ENCODE peak calls at places on chromosome 7, in five cellular contexts. H is Panc1, V is GM12891, A is HCT116, N is suprapubic skin. J is an unnamed sample.

GRCh38 chr7:154770962-154771361 is 232.0 kb downstream of the PAXIP1 start:
- DNase-seq in V (no peak), H (no peak), A (no peak), N (no peak), J (no peak)

GRCh38 chr7:153504288-153505075 is 547.7 kb upstream of the DPP6 start:
- DNase-seq in H (no peak), N (no peak), A (no peak), V (no peak), J (no peak)

GRCh38 chr7:114293289-114294012 is 121.2 kb upstream of the FOXP2 start:
- DNase-seq in H (no peak), V (no peak), A (no peak), N (no peak), J (no peak)

GRCh38 chr7:158256091-158256816 is 331.4 kb downstream of the PTPRN2 start:
- DNase-seq in A (no peak), V (no peak), N (peak; percentile 73), H (no peak), J (no peak)

GRCh38 chr7:98251251-98251843 is 685 bp downstream of the TECPR1 start:
- DNase-seq in N (no peak), H (no peak), A (no peak), V (no peak), J (peak; percentile 60)

GRCh38 chr7:103989200-103989784 is at the start of gene RELN:
- DNase-seq in H (no peak), N (no peak), V (peak; percentile 14), A (no peak), J (peak; percentile 19)

GRCh38 chr7:110839866-110840265 is 251.1 kb upstream of the LRRN3 start:
- DNase-seq in N (no peak), V (no peak), A (no peak), H (no peak), J (peak; percentile 25)

GRCh38 chr7:113742377-113742776 is 176.4 kb downstream of the PPP1R3A start:
- DNase-seq in A (no peak), H (no peak), N (no peak), V (no peak), J (no peak)

GRCh38 chr7:136956671-136957070 is 88.2 kb downstream of the CHRM2 start:
- DNase-seq in V (no peak), N (no peak), A (no peak), H (peak; percentile 7), J (peak; percentile 93)

GRCh38 chr7:116702046-116702445 is 30.1 kb downstream of the MET start:
- DNase-seq in N (no peak), H (no peak), V (no peak), A (no peak), J (no peak)

GRCh38 chr7:45239486-45239885 is 81.9 kb downstream of the RAMP3 start:
- DNase-seq in A (no peak), H (no peak), V (no peak), N (no peak), J (peak; percentile 56)

GRCh38 chr7:132077986-132078385 is 498.3 kb downstream of the PLXNA4 start:
- DNase-seq in V (no peak), H (no peak), N (no peak), A (no peak), J (no peak)

GRCh38 chr7:139522830-139523198 is 671 bp upstream of the CLEC2L start:
- DNase-seq in A (no peak), V (no peak), H (no peak), N (no peak), J (no peak)

GRCh38 chr7:79461660-79462059 is 8.2 kb upstream of the MAGI2 start:
- DNase-seq in A (no peak), N (no peak), V (no peak), H (no peak), J (peak; percentile 62)

GRCh38 chr7:142418316-142418715 is 160.5 kb upstream of the PRSS58 start:
- DNase-seq in N (no peak), V (no peak), H (no peak), A (no peak), J (no peak)

GRCh38 chr7:92631067-92631829 is 41.1 kb upstream of the FAM133B start:
- DNase-seq in A (no peak), N (no peak), H (no peak), V (no peak), J (no peak)

GRCh38 chr7:93307131-93307660 is 75.0 kb downstream of the VPS50 start:
- DNase-seq in N (no peak), V (no peak), A (no peak), H (no peak), J (no peak)

GRCh38 chr7:24665564-24666294 is 91.5 kb downstream of the GSDME start:
- DNase-seq in N (no peak), V (no peak), A (peak; percentile 27), H (peak; percentile 36), J (peak; percentile 66)

GRCh38 chr7:157682064-157682945 is 345.5 kb downstream of the DNAJB6 start:
- DNase-seq in V (no peak), N (peak; percentile 49), H (no peak), A (no peak), J (no peak)

GRCh38 chr7:151794508-151795167 is 82.3 kb downstream of the PRKAG2 start:
- DNase-seq in H (no peak), A (no peak), N (no peak), V (no peak), J (no peak)

GRCh38 chr7:147013820-147014219 is 897.2 kb downstream of the CNTNAP2 start:
- DNase-seq in V (no peak), A (no peak), N (no peak), H (no peak), J (no peak)

GRCh38 chr7:99665312-99665759 is 14.5 kb downstream of the CYP3A5 start:
- DNase-seq in N (no peak), V (no peak), H (no peak), A (no peak), J (no peak)

GRCh38 chr7:108134486-108134885 is 4.3 kb upstream of the LAMB4 start:
- DNase-seq in H (no peak), V (no peak), A (no peak), N (no peak), J (no peak)

GRCh38 chr7:92717982-92718716 is 118.2 kb downstream of the CDK6 start:
- DNase-seq in A (no peak), V (peak; percentile 13), H (no peak), N (no peak), J (peak; percentile 97)

GRCh38 chr7:72924417-72924747 is 513 bp upstream of the POM121 start:
- DNase-seq in H (no peak), N (no peak), V (no peak), A (no peak), J (no peak)

GRCh38 chr7:72919256-72919775 is 5.6 kb upstream of the POM121 start:
- DNase-seq in V (no peak), H (no peak), A (no peak), N (no peak), J (no peak)

GRCh38 chr7:72925546-72926120 is 738 bp downstream of the POM121 start:
- DNase-seq in A (no peak), N (no peak), H (no peak), V (no peak), J (peak; percentile 24)

DNA sequence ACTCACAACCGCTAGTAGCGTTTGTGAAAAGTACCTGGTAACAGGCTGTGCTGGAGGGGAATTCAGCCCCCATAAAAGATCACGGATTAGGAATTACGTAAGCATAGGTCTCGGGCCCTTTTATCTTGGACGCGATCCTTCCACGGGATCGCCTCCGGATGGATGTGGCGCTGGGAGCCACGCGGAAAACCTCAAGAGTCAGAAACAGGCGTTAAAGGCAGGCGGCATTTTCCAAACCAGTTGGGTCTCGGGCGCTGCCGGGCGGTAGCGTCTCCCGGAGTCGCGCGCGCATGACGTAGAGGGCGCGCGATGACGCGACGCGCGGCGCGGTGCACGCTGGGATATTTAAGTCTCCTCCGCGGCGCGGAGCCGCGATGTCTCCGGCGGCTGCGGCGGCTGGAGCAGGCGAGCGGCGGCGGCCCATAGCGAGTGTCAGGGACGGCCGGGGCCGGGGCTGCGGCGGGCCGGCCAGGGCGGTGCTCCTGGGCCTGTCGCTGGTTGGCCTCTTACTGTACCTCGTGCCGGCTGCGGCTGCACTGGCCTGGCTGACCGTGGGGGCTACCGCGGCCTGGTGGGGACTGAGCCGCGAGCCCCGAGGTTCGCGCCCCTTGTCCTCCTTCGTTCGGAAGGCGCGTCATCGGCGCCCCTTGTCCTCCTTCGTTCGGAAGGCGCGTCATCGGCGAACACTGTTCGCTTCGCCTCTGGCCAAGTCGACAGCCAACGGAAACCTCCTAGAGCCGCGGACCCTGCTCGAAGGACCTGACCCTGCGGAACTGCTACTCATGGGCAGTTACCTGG is at the start of gene POM121:
- DNase-seq in H (peak; percentile 61), N (peak; percentile 88), A (peak; percentile 72), V (peak; percentile 90), J (peak; percentile 90)
- TF ChIP-seq POLR2AphosphoS5 in H (peak; percentile 92), N (peak; percentile 33), A (peak; percentile 85), V (peak; percentile 88), J (peak; percentile 97)

DNA sequence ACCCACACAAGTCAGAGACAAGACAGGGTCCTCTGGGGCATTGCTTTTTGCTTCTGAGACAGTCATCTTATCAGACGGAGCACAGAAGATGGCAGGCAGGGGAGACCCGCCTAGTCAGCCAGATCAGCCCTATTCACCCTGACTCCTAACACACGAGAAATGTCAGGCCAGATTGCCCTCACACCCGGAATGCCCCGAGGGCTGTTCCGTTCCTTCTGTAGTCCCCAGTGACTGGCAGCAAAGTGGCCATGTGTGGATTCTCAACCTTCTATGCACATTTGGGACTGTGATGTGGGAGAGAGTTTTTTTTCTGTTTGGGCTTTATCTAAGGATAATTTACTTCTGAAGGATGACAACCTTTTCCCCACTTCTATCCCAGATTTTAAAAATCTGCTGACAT is 35.5 kb upstream of the TBX20 start:
- DNase-seq in N (no peak), H (no peak), V (no peak), A (no peak), J (no peak)
- TF ChIP-seq POLR2AphosphoS5 in N (no peak), H (no peak), V (no peak), A (no peak), J (no peak)

GRCh38 chr7:48110868-48111267 is 21.8 kb downstream of the UPP1 start:
- DNase-seq in N (no peak), A (no peak), H (no peak), V (no peak), J (no peak)
- TF ChIP-seq POLR2AphosphoS5 in N (no peak), A (no peak), H (no peak), V (no peak), J (no peak)

DNA sequence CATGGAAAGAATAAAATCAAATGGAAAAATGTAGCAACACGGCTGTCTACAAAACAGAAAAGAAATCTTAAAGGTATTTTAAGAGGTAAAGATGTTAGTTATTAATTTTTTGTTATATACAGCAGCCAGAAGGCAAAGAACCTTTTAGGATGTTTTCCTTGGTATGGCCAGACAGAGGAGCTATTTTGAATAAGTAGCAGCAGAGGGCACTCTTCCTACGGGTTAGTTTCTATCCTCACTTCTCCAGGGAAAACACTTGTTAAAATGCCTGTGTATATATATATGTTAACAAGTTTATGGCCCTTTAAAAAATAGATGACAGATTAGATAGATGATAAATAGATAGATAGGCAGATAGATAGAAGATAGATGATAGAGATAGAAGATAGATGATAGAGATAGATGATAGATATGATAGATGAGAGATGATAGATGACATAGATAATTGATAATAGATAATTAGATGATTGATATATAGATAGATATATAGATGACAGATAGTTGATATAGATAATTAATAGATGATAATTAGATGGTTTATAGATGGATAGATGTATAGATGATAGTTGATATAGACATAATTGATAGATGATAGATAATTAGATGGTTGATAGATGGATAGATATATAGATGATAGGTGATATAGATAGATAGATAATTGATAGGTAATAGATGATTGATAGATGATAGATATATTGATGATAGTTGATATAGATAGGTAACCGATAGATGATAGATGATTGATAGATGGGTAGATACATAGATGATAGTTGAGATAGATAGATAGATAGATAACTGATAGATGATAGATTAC is 57.8 kb upstream of the WIPF3 start:
- DNase-seq in N (no peak), A (peak; percentile 35), V (no peak), H (peak; percentile 51), J (peak; percentile 44)
- TF ChIP-seq POLR2AphosphoS5 in N (no peak), A (no peak), V (no peak), H (no peak), J (no peak)

J was measured in endothelial cell of umbilical vein.